ENCODE peak calls at places on chromosomes 2 and 18, in seven cellular contexts. B is NCI-H526, K is astrocyte of the hippocampus, X is right cardiac atrium, P is NCI-H2081, D is AG08395, F is memory B cell. N is an unnamed sample.

GRCh38 chr18:49690307-49690706 is 123.0 kb downstream of the ACAA2 start:
- DNase-seq in D (peak), X (no peak), B (no peak), F (no peak), K (peak), P (no peak), N (no peak)

GRCh38 chr2:61538920-61539559 is 884 bp upstream of the XPO1 start:
- DNase-seq in P (peak), D (no peak), F (peak), B (peak), K (peak), X (no peak), N (no peak)

GRCh38 chr2:201798252-201798918 is 8.0 kb upstream of the CDK15 start:
- DNase-seq in D (peak), F (no peak), B (no peak), X (no peak), P (no peak), K (peak), N (no peak)

GRCh38 chr2:200929334-200930249 is 33.9 kb downstream of the ORC2 start:
- DNase-seq in D (peak), K (no peak), P (no peak), X (no peak), B (no peak), F (no peak), N (no peak)

GRCh38 chr2:61178603-61179545 is 16.9 kb downstream of the C2orf74 start:
- DNase-seq in D (no peak), P (no peak), F (no peak), X (peak), B (no peak), K (peak), N (peak)

GRCh38 chr2:176324862-176325261 is 55.6 kb downstream of the MTX2 start:
- DNase-seq in P (no peak), K (no peak), D (no peak), F (no peak), B (no peak), X (no peak), N (no peak)

GRCh38 chr18:62300359-62300963 is 24.6 kb upstream of the TNFRSF11A start:
- DNase-seq in X (no peak), F (no peak), B (no peak), P (no peak), K (no peak), D (no peak), N (no peak)

GRCh38 chr2:238228700-238229099 is 11.1 kb downstream of the HES6 start:
- DNase-seq in F (no peak), B (no peak), X (no peak), D (no peak), P (no peak), K (peak), N (peak)

GRCh38 chr2:38233231-38233983 is 143.7 kb downstream of the ATL2 start:
- DNase-seq in P (no peak), B (no peak), K (peak), F (no peak), X (no peak), D (peak), N (no peak)

GRCh38 chr2:175167076-175167791 is 769 bp downstream of the ATF2 start:
- DNase-seq in F (no peak), X (peak), B (peak), K (peak), P (peak), D (peak), N (peak)